ENCODE peak calls at places on chromosomes 11 and 22, in nine cellular contexts. C, D, K, H, O, V, I, G and L are unnamed samples.

GRCh38 chr11:27317751-27318150 is 45.3 kb downstream of the CCDC34 start:
- DNase-seq in C (no peak), D (peak), K (no peak), H (no peak), O (no peak), V (no peak), I (no peak), G (no peak), L (peak)

GRCh38 chr11:119590651-119591308 is 138.2 kb downstream of the NECTIN1 start:
- DNase-seq in C (no peak), D (no peak), K (no peak), H (peak), O (no peak), V (peak), I (no peak), G (no peak), L (no peak)

GRCh38 chr22:45584621-45585436 is 82.1 kb downstream of the FBLN1 start:
- DNase-seq in C (no peak), D (no peak), K (no peak), H (no peak), O (no peak), V (no peak), I (no peak), G (no peak), L (no peak)

GRCh38 chr22:36334081-36334831 is 53.5 kb downstream of the MYH9 start:
- DNase-seq in C (no peak), D (no peak), K (no peak), H (no peak), O (no peak), V (peak), I (no peak), G (no peak), L (no peak)

GRCh38 chr11:63574856-63575602 is 11.8 kb upstream of the PLAAT2 start:
- DNase-seq in C (no peak), D (no peak), K (no peak), H (no peak), O (no peak), V (no peak), I (no peak), G (no peak), L (no peak)

GRCh38 chr11:55852141-55852540 is 13.6 kb downstream of the OR5D16 start:
- DNase-seq in C (no peak), D (no peak), K (no peak), H (no peak), O (no peak), V (no peak), I (no peak), G (no peak), L (no peak)

GRCh38 chr11:12792018-12792417 is 117.8 kb downstream of the TEAD1 start:
- DNase-seq in C (no peak), D (no peak), K (no peak), H (no peak), O (no peak), V (no peak), I (no peak), G (no peak), L (no peak)

GRCh38 chr22:31143537-31143936 is 3.2 kb upstream of the PLA2G3 start:
- DNase-seq in C (no peak), D (no peak), K (peak), H (no peak), O (no peak), V (no peak), I (no peak), G (no peak), L (no peak)

GRCh38 chr11:131002145-131002544 is 85.9 kb upstream of the SNX19 start:
- DNase-seq in C (no peak), D (no peak), K (no peak), H (no peak), O (no peak), V (no peak), I (no peak), G (no peak), L (no peak)

GRCh38 chr11:12287009-12287373 is 90.4 kb upstream of the PARVA start:
- DNase-seq in C (peak), D (peak), K (peak), H (no peak), O (no peak), V (peak), I (no peak), G (peak), L (peak)

GRCh38 chr22:17906978-17907730 is 117.2 kb downstream of the MICAL3 start:
- DNase-seq in C (no peak), D (no peak), K (no peak), H (no peak), O (no peak), V (no peak), I (no peak), G (no peak), L (no peak)

GRCh38 chr22:46171940-46172339 is 21.6 kb downstream of the PPARA start:
- DNase-seq in C (no peak), D (no peak), K (no peak), H (no peak), O (no peak), V (no peak), I (no peak), G (no peak), L (no peak)

GRCh38 chr22:50525991-50526848 is 822 bp upstream of the SCO2 start:
- DNase-seq in C (peak), D (peak), K (peak), H (peak), O (peak), V (peak), I (peak), G (no peak), L (peak)

GRCh38 chr11:57777969-57778317 is 16.3 kb downstream of the CTNND1 start:
- DNase-seq in C (no peak), D (peak), K (no peak), H (peak), O (no peak), V (peak), I (no peak), G (no peak), L (no peak)

GRCh38 chr11:57290288-57290687 is 34.5 kb downstream of the TNKS1BP1 start:
- DNase-seq in C (no peak), D (no peak), K (no peak), H (no peak), O (no peak), V (no peak), I (no peak), G (no peak), L (no peak)

GRCh38 chr22:49958961-49959781 is 1.4 kb upstream of the PIM3 start:
- DNase-seq in C (no peak), D (no peak), K (peak), H (peak), O (no peak), V (no peak), I (no peak), G (no peak), L (no peak)

GRCh38 chr22:32619614-32620426 is 145.2 kb downstream of the FBXO7 start:
- DNase-seq in C (no peak), D (no peak), K (no peak), H (peak), O (no peak), V (no peak), I (no peak), G (no peak), L (no peak)

GRCh38 chr11:33377100-33377851 is 120.1 kb downstream of the HIPK3 start:
- DNase-seq in C (no peak), D (no peak), K (no peak), H (no peak), O (no peak), V (no peak), I (no peak), G (no peak), L (no peak)

GRCh38 chr11:112555491-112556364 is 295.1 kb upstream of the PLET1 start:
- DNase-seq in C (peak), D (peak), K (peak), H (peak), O (peak), V (no peak), I (peak), G (no peak), L (peak)

GRCh38 chr11:45091563-45092392 is 54.7 kb upstream of the PRDM11 start:
- DNase-seq in C (peak), D (no peak), K (peak), H (no peak), O (no peak), V (no peak), I (no peak), G (no peak), L (no peak)

GRCh38 chr11:17630936-17631335 is 83.9 kb downstream of the OTOG start:
- DNase-seq in C (no peak), D (no peak), K (no peak), H (no peak), O (no peak), V (no peak), I (no peak), G (no peak), L (no peak)

GRCh38 chr22:36288571-36289405 is 35.9 kb downstream of the APOL1 start:
- DNase-seq in C (no peak), D (no peak), K (no peak), H (no peak), O (no peak), V (no peak), I (no peak), G (no peak), L (no peak)

GRCh38 chr22:23892626-23893445 is 1.3 kb upstream of the MIF start:
- DNase-seq in C (no peak), D (no peak), K (no peak), H (no peak), O (no peak), V (no peak), I (no peak), G (no peak), L (no peak)

GRCh38 chr22:47166446-47167016 is 404.1 kb downstream of the TBC1D22A start:
- DNase-seq in C (peak), D (no peak), K (peak), H (peak), O (no peak), V (no peak), I (no peak), G (no peak), L (no peak)

GRCh38 chr11:12330491-12331231 is 46.7 kb upstream of the PARVA start:
- DNase-seq in C (no peak), D (no peak), K (no peak), H (peak), O (no peak), V (no peak), I (no peak), G (no peak), L (no peak)

GRCh38 chr11:19849107-19849789 is 136.6 kb downstream of the NAV2 start:
- DNase-seq in C (no peak), D (no peak), K (no peak), H (peak), O (no peak), V (no peak), I (no peak), G (no peak), L (no peak)

GRCh38 chr11:125214466-125215204 is 50.1 kb downstream of the PKNOX2 start:
- DNase-seq in C (no peak), D (no peak), K (no peak), H (no peak), O (no peak), V (no peak), I (no peak), G (no peak), L (no peak)

GRCh38 chr22:49024775-49025440 is 802.8 kb downstream of the BRD1 start:
- DNase-seq in C (no peak), D (no peak), K (peak), H (no peak), O (no peak), V (no peak), I (no peak), G (no peak), L (no peak)

GRCh38 chr22:20566420-20567260 is 59.2 kb downstream of the MED15 start:
- DNase-seq in C (no peak), D (no peak), K (peak), H (peak), O (no peak), V (peak), I (no peak), G (no peak), L (no peak)

GRCh38 chr22:20569059-20570058 is 61.9 kb downstream of the MED15 start:
- DNase-seq in C (no peak), D (peak), K (peak), H (peak), O (no peak), V (peak), I (no peak), G (peak), L (peak)

GRCh38 chr22:20567993-20568417 is 60.6 kb downstream of the MED15 start:
- DNase-seq in C (no peak), D (no peak), K (no peak), H (peak), O (no peak), V (no peak), I (no peak), G (no peak), L (no peak)

GRCh38 chr22:20567371-20567847 is 60.0 kb downstream of the MED15 start:
- DNase-seq in C (no peak), D (no peak), K (peak), H (peak), O (no peak), V (no peak), I (no peak), G (no peak), L (no peak)

GRCh38 chr22:20568502-20569058 is 61.2 kb downstream of the MED15 start:
- DNase-seq in C (no peak), D (no peak), K (no peak), H (peak), O (no peak), V (no peak), I (no peak), G (no peak), L (no peak)
- TF ChIP-seq POLR2A in C (no peak), D (no peak), K (no peak), H (no peak), O (no peak), V (no peak), I (no peak), G (no peak), L (no peak)

GRCh38 chr11:75562836-75563484 is 907 bp downstream of the SERPINH1 start:
- DNase-seq in C (peak), D (no peak), K (no peak), H (no peak), O (no peak), V (peak), I (no peak), G (no peak), L (no peak)
- TF ChIP-seq POLR2A in C (peak), D (no peak), K (no peak), H (no peak), O (no peak), V (no peak), I (no peak), G (no peak), L (no peak)

DNA sequence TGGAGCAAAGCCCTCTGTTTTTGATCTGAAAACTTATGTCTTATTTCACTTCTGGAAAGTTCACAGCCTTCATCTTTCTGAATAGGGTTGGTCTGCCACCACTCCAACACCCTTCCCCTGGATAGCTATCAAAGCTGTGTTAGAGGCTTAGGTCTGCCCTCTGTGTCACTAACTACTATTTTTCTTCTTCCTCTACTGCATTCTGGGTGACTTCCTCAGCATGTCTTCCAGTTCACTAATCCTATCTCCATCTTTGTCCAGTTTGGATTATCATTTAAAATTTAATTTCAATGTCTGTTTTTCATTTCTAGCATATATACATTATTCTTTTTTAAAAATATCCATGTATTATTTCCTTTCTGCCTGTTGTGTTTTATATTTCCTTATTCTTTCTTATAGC is 84.6 kb downstream of the ZNRF3 start:
- DNase-seq in C (no peak), D (no peak), K (no peak), H (no peak), O (no peak), V (no peak), I (no peak), G (no peak), L (no peak)
- TF ChIP-seq POLR2A in C (no peak), D (no peak), K (no peak), H (no peak), O (no peak), V (no peak), I (no peak), G (no peak), L (no peak)

GRCh38 chr11:65426839-65427690 is 4.5 kb downstream of the NEAT1 start:
- DNase-seq in C (no peak), D (no peak), K (peak), H (peak), O (no peak), V (peak), I (no peak), G (no peak), L (no peak)

GRCh38 chr11:65423516-65424199 is 1.1 kb downstream of the NEAT1 start:
- DNase-seq in C (no peak), D (no peak), K (peak), H (peak), O (no peak), V (no peak), I (no peak), G (no peak), L (no peak)

GRCh38 chr11:65425971-65426838 is 3.6 kb downstream of the NEAT1 start:
- DNase-seq in C (no peak), D (no peak), K (peak), H (peak), O (no peak), V (no peak), I (no peak), G (no peak), L (no peak)

GRCh38 chr11:65424200-65425104 is 1.9 kb downstream of the NEAT1 start:
- DNase-seq in C (no peak), D (no peak), K (peak), H (peak), O (no peak), V (no peak), I (no peak), G (no peak), L (no peak)

DNA sequence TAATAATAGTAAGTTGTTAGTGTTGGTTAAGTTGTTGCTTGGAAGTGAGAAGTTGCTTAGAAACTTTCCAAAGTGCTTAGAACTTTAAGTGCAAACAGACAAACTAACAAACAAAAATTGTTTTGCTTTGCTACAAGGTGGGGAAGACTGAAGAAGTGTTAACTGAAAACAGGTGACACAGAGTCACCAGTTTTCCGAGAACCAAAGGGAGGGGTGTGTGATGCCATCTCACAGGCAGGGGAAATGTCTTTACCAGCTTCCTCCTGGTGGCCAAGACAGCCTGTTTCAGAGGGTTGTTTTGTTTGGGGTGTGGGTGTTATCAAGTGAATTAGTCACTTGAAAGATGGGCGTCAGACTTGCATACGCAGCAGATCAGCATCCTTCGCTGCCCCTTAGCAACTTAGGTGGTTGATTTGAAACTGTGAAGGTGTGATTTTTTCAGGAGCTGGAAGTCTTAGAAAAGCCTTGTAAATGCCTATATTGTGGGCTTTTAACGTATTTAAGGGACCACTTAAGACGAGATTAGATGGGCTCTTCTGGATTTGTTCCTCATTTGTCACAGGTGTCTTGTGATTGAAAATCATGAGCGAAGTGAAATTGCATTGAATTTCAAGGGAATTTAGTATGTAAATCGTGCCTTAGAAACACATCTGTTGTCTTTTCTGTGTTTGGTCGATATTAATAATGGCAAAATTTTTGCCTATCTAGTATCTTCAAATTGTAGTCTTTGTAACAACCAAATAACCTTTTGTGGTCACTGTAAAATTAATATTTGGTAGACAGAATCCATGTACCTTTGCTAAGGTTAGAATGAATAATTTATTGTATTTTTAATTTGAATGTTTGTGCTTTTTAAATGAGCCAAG is 2.7 kb downstream of the NEAT1 start:
- DNase-seq in C (no peak), D (no peak), K (peak), H (peak), O (no peak), V (no peak), I (no peak), G (no peak), L (no peak)
- TF ChIP-seq POLR2A in C (no peak), D (no peak), K (peak), H (no peak), O (peak), V (peak), I (peak), G (peak), L (peak)

DNA sequence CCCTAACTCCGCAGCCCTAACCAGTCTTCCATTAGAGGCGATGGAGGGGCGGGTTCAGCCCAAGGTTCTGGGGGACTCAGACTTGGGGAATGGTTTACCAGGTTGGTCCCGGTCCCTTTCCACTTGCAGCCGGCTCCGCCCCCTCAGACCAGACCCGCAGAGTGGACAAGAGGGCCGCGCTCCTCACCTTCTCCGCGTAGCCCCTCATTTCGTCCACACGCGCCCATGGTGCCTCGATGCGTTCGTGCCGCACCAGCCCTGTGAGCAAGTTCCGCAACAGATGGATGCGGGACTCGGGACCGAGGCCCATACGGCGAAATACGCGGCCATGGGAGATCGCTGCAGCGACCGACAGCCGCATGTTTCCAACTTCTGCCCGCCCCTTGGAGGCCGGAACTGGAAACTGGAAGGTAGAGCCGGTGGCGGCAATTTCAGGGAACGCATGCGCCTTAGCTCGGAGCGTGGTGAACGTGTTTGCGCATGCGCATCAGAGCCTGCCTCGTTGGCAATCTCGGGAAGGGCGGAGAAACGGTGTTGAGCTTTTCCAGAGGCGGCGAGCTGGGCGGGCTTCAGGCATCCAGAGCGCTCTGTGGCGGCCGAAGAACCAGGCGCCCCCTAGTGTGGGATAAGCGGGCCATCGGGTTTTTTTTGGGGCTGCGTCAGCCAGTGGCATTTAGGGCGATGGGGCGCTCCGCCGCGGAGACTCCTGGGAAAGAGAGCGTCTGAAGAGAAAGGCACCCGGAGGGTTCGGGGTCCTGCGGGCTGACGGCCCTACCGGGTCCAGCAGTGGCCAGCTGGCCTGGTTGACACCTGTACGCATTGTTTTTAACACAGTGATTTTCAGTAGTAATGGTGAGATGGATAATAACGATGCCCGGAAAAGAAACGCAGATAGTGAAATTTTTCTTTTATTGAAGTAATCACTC is at the start of gene MRPL17:
- DNase-seq in C (peak), D (peak), K (peak), H (peak), O (peak), V (peak), I (peak), G (peak), L (peak)
- TF ChIP-seq POLR2A in C (peak), D (peak), K (peak), H (peak), O (peak), V (peak), I (peak), G (peak), L (peak)